ENCODE peak calls at places on chromosomes 7 and 10, in ten cellular contexts. One of them, this sample, is unnamed.

GRCh38 chr10:117535045-117535751 is 7.3 kb upstream of the EMX2 start:
- DNase-seq in mucosa of gallbladder: no peak
- DNase-seq in renal cortical epithelial cell: no peak
- DNase-seq in EH: no peak
- DNase-seq in HCEC 1CT: no peak
- DNase-seq in stimulated activated CD8-positive, alpha-beta memory T cell treated with anti-CD3 and anti-CD28 coated beads, Interleukin-12 subunit alpha, Interleukin-12 subunit beta, amount 100 ng/mL, for 4 hours: no peak
- DNase-seq in naive thymus-derived CD8-positive, alpha-beta T cell: no peak
- DNase-seq in hippocampal formation: no peak
- DNase-seq in iPS-NIHi11: no peak
- DNase-seq in H7: peak
- DNase-seq in this sample: no peak

GRCh38 chr7:105530126-105530525 is 1.9 kb upstream of the RINT1 start:
- DNase-seq in renal cortical epithelial cell: no peak
- DNase-seq in mucosa of gallbladder: no peak
- DNase-seq in HCEC 1CT: no peak
- DNase-seq in H7: no peak
- DNase-seq in naive thymus-derived CD8-positive, alpha-beta T cell: no peak
- DNase-seq in hippocampal formation: no peak
- DNase-seq in iPS-NIHi11: no peak
- DNase-seq in stimulated activated CD8-positive, alpha-beta memory T cell treated with anti-CD3 and anti-CD28 coated beads, Interleukin-12 subunit alpha, Interleukin-12 subunit beta, amount 100 ng/mL, for 4 hours: no peak
- DNase-seq in EH: no peak
- DNase-seq in this sample: no peak

GRCh38 chr10:74249865-74250264 is 98.8 kb downstream of the ADK start:
- DNase-seq in HCEC 1CT: peak
- DNase-seq in hippocampal formation: no peak
- DNase-seq in iPS-NIHi11: no peak
- DNase-seq in mucosa of gallbladder: no peak
- DNase-seq in naive thymus-derived CD8-positive, alpha-beta T cell: no peak
- DNase-seq in H7: no peak
- DNase-seq in stimulated activated CD8-positive, alpha-beta memory T cell treated with anti-CD3 and anti-CD28 coated beads, Interleukin-12 subunit alpha, Interleukin-12 subunit beta, amount 100 ng/mL, for 4 hours: no peak
- DNase-seq in renal cortical epithelial cell: no peak
- DNase-seq in EH: peak
- DNase-seq in this sample: no peak

GRCh38 chr7:207418-208127 is 15.2 kb downstream of the FAM20C start:
- DNase-seq in H7: peak
- DNase-seq in hippocampal formation: no peak
- DNase-seq in mucosa of gallbladder: no peak
- DNase-seq in iPS-NIHi11: peak
- DNase-seq in naive thymus-derived CD8-positive, alpha-beta T cell: no peak
- DNase-seq in EH: no peak
- DNase-seq in HCEC 1CT: no peak
- DNase-seq in stimulated activated CD8-positive, alpha-beta memory T cell treated with anti-CD3 and anti-CD28 coated beads, Interleukin-12 subunit alpha, Interleukin-12 subunit beta, amount 100 ng/mL, for 4 hours: no peak
- DNase-seq in renal cortical epithelial cell: no peak
- DNase-seq in this sample: no peak

GRCh38 chr10:113978802-113979201 is 64.9 kb upstream of the ADRB1 start:
- DNase-seq in mucosa of gallbladder: no peak
- DNase-seq in HCEC 1CT: no peak
- DNase-seq in EH: no peak
- DNase-seq in stimulated activated CD8-positive, alpha-beta memory T cell treated with anti-CD3 and anti-CD28 coated beads, Interleukin-12 subunit alpha, Interleukin-12 subunit beta, amount 100 ng/mL, for 4 hours: no peak
- DNase-seq in iPS-NIHi11: no peak
- DNase-seq in H7: no peak
- DNase-seq in naive thymus-derived CD8-positive, alpha-beta T cell: no peak
- DNase-seq in hippocampal formation: peak
- DNase-seq in renal cortical epithelial cell: no peak
- DNase-seq in this sample: no peak

GRCh38 chr7:3725145-3725544 is 424.1 kb downstream of the SDK1 start:
- DNase-seq in naive thymus-derived CD8-positive, alpha-beta T cell: no peak
- DNase-seq in stimulated activated CD8-positive, alpha-beta memory T cell treated with anti-CD3 and anti-CD28 coated beads, Interleukin-12 subunit alpha, Interleukin-12 subunit beta, amount 100 ng/mL, for 4 hours: no peak
- DNase-seq in EH: no peak
- DNase-seq in renal cortical epithelial cell: no peak
- DNase-seq in HCEC 1CT: no peak
- DNase-seq in hippocampal formation: no peak
- DNase-seq in H7: no peak
- DNase-seq in iPS-NIHi11: no peak
- DNase-seq in mucosa of gallbladder: no peak
- DNase-seq in this sample: no peak

GRCh38 chr7:2079332-2080068 is 153.2 kb downstream of the MAD1L1 start:
- DNase-seq in naive thymus-derived CD8-positive, alpha-beta T cell: no peak
- DNase-seq in mucosa of gallbladder: no peak
- DNase-seq in renal cortical epithelial cell: no peak
- DNase-seq in hippocampal formation: no peak
- DNase-seq in H7: no peak
- DNase-seq in iPS-NIHi11: no peak
- DNase-seq in HCEC 1CT: no peak
- DNase-seq in stimulated activated CD8-positive, alpha-beta memory T cell treated with anti-CD3 and anti-CD28 coated beads, Interleukin-12 subunit alpha, Interleukin-12 subunit beta, amount 100 ng/mL, for 4 hours: no peak
- DNase-seq in EH: no peak
- DNase-seq in this sample: no peak

GRCh38 chr7:11458736-11459483 is 373.1 kb downstream of the THSD7A start:
- DNase-seq in H7: no peak
- DNase-seq in naive thymus-derived CD8-positive, alpha-beta T cell: no peak
- DNase-seq in HCEC 1CT: peak
- DNase-seq in mucosa of gallbladder: peak
- DNase-seq in iPS-NIHi11: no peak
- DNase-seq in stimulated activated CD8-positive, alpha-beta memory T cell treated with anti-CD3 and anti-CD28 coated beads, Interleukin-12 subunit alpha, Interleukin-12 subunit beta, amount 100 ng/mL, for 4 hours: no peak
- DNase-seq in renal cortical epithelial cell: peak
- DNase-seq in EH: peak
- DNase-seq in hippocampal formation: no peak
- DNase-seq in this sample: no peak

GRCh38 chr7:21113609-21114416 is 314.1 kb upstream of the SP4 start:
- DNase-seq in H7: no peak
- DNase-seq in EH: no peak
- DNase-seq in HCEC 1CT: no peak
- DNase-seq in iPS-NIHi11: no peak
- DNase-seq in naive thymus-derived CD8-positive, alpha-beta T cell: no peak
- DNase-seq in hippocampal formation: no peak
- DNase-seq in mucosa of gallbladder: no peak
- DNase-seq in stimulated activated CD8-positive, alpha-beta memory T cell treated with anti-CD3 and anti-CD28 coated beads, Interleukin-12 subunit alpha, Interleukin-12 subunit beta, amount 100 ng/mL, for 4 hours: no peak
- DNase-seq in renal cortical epithelial cell: peak
- DNase-seq in this sample: no peak

GRCh38 chr7:132430863-132431822 is 145.1 kb downstream of the PLXNA4 start:
- DNase-seq in hippocampal formation: no peak
- DNase-seq in naive thymus-derived CD8-positive, alpha-beta T cell: peak
- DNase-seq in iPS-NIHi11: no peak
- DNase-seq in stimulated activated CD8-positive, alpha-beta memory T cell treated with anti-CD3 and anti-CD28 coated beads, Interleukin-12 subunit alpha, Interleukin-12 subunit beta, amount 100 ng/mL, for 4 hours: peak
- DNase-seq in H7: no peak
- DNase-seq in renal cortical epithelial cell: peak
- DNase-seq in mucosa of gallbladder: peak
- DNase-seq in EH: peak
- DNase-seq in HCEC 1CT: peak
- DNase-seq in this sample: peak